ENCODE peak calls at places on chromosomes 4 and X, in four cellular contexts. H is kidney epithelial cell, N is cardiac fibroblast, T is stomach. Q is an unnamed sample.
A peak's percentile ranks its signal among the peaks of the same experiment; 100 is the strongest.

GRCh38 chr4:115090483-115091075 is 22.8 kb downstream of the NDST4 start:
- DNase-seq in H (peak; percentile 2), N (peak; percentile 15), T (no peak), Q (no peak)

GRCh38 chr4:6546681-6547447 is 28.1 kb upstream of the MAN2B2 start:
- DNase-seq in H (peak; percentile 19), N (peak; percentile 78), T (peak; percentile 44), Q (no peak)

GRCh38 chr4:176043838-176044588 is 21.6 kb upstream of the WDR17 start:
- DNase-seq in H (no peak), N (no peak), T (no peak), Q (no peak)

GRCh38 chr4:107831140-107831539 is 6.4 kb downstream of the SGMS2 start:
- DNase-seq in H (no peak), N (no peak), T (no peak), Q (no peak)

GRCh38 chrX:64580605-64581004 is 185.4 kb upstream of the MTMR8 start:
- DNase-seq in H (no peak), N (no peak), T (no peak), Q (no peak)

GRCh38 chr4:8152090-8152864 is 6.3 kb downstream of the ABLIM2 start:
- DNase-seq in H (no peak), N (no peak), T (no peak), Q (no peak)

GRCh38 chr4:73776363-73776762 is 36.0 kb downstream of the CXCL8 start:
- DNase-seq in H (peak; percentile 67), N (peak; percentile 93), T (peak; percentile 44), Q (peak; percentile 94)

GRCh38 chrX:147180886-147181285 is 366.3 kb upstream of the CXorf51A start:
- DNase-seq in H (no peak), N (no peak), T (no peak), Q (no peak)

GRCh38 chr4:4647041-4647440 is 105.2 kb upstream of the STX18 start:
- DNase-seq in H (no peak), N (no peak), T (no peak), Q (no peak)

GRCh38 chrX:7996414-7996813 is 69.2 kb upstream of the PNPLA4 start:
- DNase-seq in H (no peak), N (peak; percentile 51), T (peak; percentile 28), Q (no peak)

GRCh38 chr4:95572304-95572991 is 23.7 kb upstream of the UNC5C start:
- DNase-seq in H (peak; percentile 56), N (peak; percentile 72), T (peak; percentile 74), Q (no peak)

GRCh38 chr4:154877110-154877760 is 96.2 kb downstream of the RBM46 start:
- DNase-seq in H (peak; percentile 14), N (peak; percentile 52), T (no peak), Q (peak; percentile 33)

GRCh38 chrX:136765957-136766356 is 14.8 kb downstream of the ARHGEF6 start:
- DNase-seq in H (no peak), N (no peak), T (no peak), Q (no peak)

GRCh38 chr4:26076000-26076587 is 162.1 kb downstream of the SMIM20 start:
- DNase-seq in H (no peak), N (peak; percentile 28), T (no peak), Q (peak; percentile 45)

GRCh38 chrX:70480660-70481018 is 36.0 kb downstream of the DLG3 start:
- DNase-seq in H (no peak), N (peak; percentile 30), T (no peak), Q (no peak)

GRCh38 chrX:70481871-70482270 is 37.2 kb downstream of the DLG3 start:
- DNase-seq in H (no peak), N (no peak), T (no peak), Q (no peak)

GRCh38 chrX:70479970-70480659 is 35.5 kb downstream of the DLG3 start:
- DNase-seq in H (no peak), N (peak; percentile 23), T (peak; percentile 43), Q (no peak)

GRCh38 chrX:70482300-70482699 is 37.7 kb downstream of the DLG3 start:
- DNase-seq in H (no peak), N (no peak), T (no peak), Q (no peak)

GRCh38 chrX:70481424-70481823 is 36.8 kb downstream of the DLG3 start:
- DNase-seq in H (no peak), N (peak; percentile 30), T (no peak), Q (no peak)
- H3K4me3 ChIP-seq in H (no peak overlapping the region), N (no peak overlapping the region), T (no peak overlapping the region), Q (no peak overlapping the region)

DNA sequence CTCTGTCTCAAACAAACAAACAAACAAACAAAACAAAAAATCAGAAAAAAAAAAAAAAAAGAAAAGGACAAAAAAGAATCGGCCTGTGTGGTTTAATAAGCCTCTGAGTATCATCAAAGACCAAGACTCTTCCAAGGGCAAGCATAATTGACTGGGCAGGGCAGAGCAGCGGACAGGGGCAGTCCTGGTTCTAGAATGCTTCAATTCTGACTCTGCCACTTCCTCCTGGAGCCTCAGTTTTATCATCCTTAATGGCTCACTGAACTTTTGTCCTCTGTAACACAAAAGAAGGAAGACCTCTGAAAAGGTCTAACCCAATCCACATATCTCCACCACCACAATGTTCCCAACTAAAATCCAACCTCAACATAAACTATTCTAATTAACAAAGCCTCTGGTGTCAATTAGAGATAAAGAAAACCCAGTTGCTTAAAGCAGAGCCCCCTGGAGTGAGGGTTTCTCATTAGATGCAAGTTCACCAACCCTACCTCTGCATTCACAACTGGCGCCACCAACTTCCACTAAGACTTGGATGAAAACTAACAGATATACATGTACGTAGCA is 51.7 kb downstream of the TBC1D9 start:
- DNase-seq in H (no peak), N (no peak), T (no peak), Q (no peak)
- H3K4me3 ChIP-seq in H (no peak overlapping the region), N (no peak overlapping the region), T (no peak overlapping the region), Q (no peak overlapping the region)

DNA sequence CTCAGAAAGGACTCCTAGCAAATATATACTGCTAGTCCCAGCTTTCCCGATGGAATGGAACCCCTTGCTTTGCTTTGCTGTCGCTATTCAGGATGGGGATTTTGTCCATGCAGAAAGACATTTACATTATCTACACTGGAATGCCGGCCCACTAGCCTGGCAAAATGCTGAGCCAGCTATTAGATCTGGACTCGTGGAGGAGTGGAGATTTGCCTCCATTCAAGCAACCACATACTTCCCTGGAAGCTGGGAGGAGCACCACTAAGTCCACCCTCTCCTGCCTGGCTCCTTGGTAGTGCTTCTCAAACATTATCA is 24.1 kb upstream of the APLN start:
- DNase-seq in H (no peak), N (no peak), T (no peak), Q (no peak)
- H3K4me3 ChIP-seq in H (no peak overlapping the region), N (no peak overlapping the region), T (peak overlapping the region; percentile 29), Q (no peak overlapping the region)

GRCh38 chr4:55757356-55758024 is 62.1 kb upstream of the EXOC1L start:
- DNase-seq in H (no peak), N (no peak), T (no peak), Q (no peak)

GRCh38 chr4:55758570-55758969 is 61.0 kb upstream of the EXOC1L start:
- DNase-seq in H (no peak), N (peak; percentile 26), T (no peak), Q (no peak)

GRCh38 chr4:55758081-55758480 is 61.5 kb upstream of the EXOC1L start:
- DNase-seq in H (no peak), N (no peak), T (no peak), Q (peak; percentile 29)

GRCh38 chr4:55765070-55765469 is 54.5 kb upstream of the EXOC1L start:
- DNase-seq in H (no peak), N (no peak), T (no peak), Q (no peak)

DNA sequence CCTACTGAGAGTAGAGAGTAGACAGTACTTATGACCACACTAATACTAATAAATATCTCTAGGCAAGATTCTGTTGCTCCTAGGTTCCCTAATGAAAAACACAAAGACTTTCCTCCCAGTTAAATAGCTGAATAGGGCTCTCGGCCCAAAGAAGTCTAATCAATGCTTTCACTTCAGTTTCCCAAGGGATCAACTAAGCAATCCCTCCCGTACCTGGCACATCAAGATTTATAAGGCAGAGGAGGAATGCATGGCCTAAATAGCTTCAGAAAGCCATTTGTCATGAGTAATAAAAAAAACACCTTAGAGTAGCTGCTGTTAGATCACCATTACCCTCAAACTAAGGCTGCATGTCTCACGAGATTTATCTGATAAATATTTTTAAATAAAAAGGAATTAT is 56.8 kb upstream of the EXOC1L start:
- DNase-seq in H (no peak), N (no peak), T (no peak), Q (peak; percentile 17)
- H3K4me3 ChIP-seq in H (no peak overlapping the region), N (no peak overlapping the region), T (no peak overlapping the region), Q (no peak overlapping the region)

DNA sequence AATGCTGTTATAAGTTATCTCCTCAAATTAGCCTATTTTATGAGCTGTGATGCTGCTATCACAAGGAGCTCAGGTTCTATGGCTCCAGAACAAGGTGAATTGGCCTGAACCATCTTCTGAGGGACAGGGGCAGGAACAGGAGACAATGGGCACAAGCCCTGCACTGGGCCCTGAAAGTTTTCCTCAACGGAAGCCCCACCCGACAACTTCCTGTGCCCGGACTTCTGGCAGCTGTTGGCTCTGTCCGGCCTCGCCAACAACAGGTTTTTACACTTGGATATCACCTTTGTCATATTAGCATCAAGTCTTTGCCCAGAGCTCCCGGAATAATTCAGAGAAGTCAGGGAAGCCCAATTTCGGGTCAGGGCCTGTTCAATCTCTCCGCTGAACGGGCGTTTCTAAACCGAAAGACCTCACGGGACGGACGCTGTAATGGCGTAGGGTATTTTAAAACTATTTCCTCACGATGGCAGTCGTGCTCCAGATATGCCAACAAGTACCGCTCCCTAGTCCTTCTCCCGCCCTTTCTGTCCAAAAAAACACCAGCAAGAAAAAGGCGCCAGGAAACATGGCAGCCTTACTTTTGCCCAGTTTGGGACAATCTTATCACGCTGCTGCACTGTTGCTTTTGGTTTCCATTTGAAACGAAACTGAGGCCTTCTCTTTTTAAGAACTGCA is 201.0 kb upstream of the STK26 start:
- DNase-seq in H (peak; percentile 21), N (no peak), T (peak; percentile 78), Q (no peak)
- H3K4me3 ChIP-seq in H (peak overlapping the region; percentile 36), N (no peak overlapping the region), T (peak overlapping the region; percentile 43), Q (no peak overlapping the region)

DNA sequence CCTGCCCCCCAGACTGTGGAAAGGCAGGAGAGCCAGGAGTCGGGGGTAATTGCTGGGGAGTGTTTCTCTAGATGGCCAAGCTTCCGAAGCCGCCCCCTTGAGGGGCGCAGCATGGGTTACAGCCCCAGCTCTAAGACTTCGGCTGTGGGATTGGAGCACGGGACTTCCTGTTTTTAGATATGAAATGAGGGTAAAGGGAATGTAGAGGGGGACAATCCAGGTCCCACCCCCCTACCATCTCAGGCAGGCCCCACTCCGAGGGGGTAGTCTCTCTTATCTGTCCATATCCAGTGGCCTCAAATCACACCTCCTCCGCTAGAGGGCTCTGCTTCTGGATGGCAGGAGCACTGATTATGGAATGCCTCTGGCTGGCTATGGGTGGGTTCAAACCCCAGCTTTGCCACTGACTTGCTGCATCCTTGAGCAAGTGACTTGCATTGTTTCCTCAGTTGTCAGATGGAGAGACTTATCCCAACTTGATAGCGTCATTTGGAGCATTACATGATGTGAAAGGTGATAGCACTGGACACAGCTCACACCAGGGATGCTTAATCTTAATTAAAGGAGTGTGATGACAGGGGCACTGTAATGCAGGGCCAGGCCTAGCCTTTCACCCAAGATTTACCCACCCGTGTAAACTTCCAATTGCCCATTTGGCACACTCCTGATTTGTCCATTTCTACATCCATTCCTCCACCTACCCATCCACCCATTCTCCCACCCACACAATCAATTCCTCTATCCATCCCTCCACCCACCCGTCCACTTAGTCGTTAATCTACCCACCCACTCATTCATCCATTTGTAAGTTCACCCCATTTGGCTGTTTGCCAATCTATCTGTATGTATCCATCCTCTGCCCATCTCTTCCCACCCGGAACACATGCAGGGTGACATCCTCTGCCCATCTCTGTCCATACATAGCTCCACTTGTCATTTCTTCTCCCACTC is 845 bp upstream of the KCND1 start:
- DNase-seq in H (no peak), N (peak; percentile 68), T (peak; percentile 40), Q (no peak)
- H3K4me3 ChIP-seq in H (peak overlapping the region; percentile 37), N (peak overlapping the region; percentile 43), T (peak overlapping the region; percentile 36), Q (peak overlapping the region; percentile 52)